ENCODE peak calls at places on chromosomes 1 and 21, in five cellular contexts. N, B, K, O and V are unnamed samples.

GRCh38 chr21:43880111-43880985 is 15.3 kb downstream of the AGPAT3 start:
- DNase-seq in B (no peak), O (peak), K (no peak), N (peak), V (no peak)

GRCh38 chr21:26093094-26093493 is 77.5 kb downstream of the APP start:
- DNase-seq in O (peak), K (no peak), B (no peak), N (peak), V (no peak)

GRCh38 chr1:48203287-48203900 is 19.1 kb upstream of the SLC5A9 start:
- DNase-seq in B (no peak), O (no peak), N (no peak), K (peak), V (no peak)

GRCh38 chr1:156862602-156863599 is 2.2 kb downstream of the NTRK1 start:
- DNase-seq in B (no peak), K (peak), N (no peak), O (no peak), V (no peak)

GRCh38 chr21:29077651-29078090 is 4.2 kb upstream of the CCT8 start:
- DNase-seq in B (no peak), N (no peak), K (peak), O (peak), V (no peak)

GRCh38 chr1:16905856-16906702 is 10.3 kb downstream of the RNU1-2 start:
- DNase-seq in B (no peak), N (no peak), K (no peak), O (no peak), V (no peak)

GRCh38 chr21:18384771-18385170 is 18.8 kb downstream of the TMPRSS15 start:
- DNase-seq in N (no peak), K (no peak), B (no peak), O (no peak), V (no peak)

GRCh38 chr21:43854773-43855633 is 10.0 kb upstream of the AGPAT3 start:
- DNase-seq in K (peak), B (no peak), N (no peak), O (no peak), V (no peak)

GRCh38 chr1:76083189-76083588 is 8.6 kb downstream of the ST6GALNAC3 start:
- DNase-seq in N (no peak), O (no peak), B (no peak), K (no peak), V (no peak)

GRCh38 chr21:44267655-44268142 is 6.0 kb upstream of the DNMT3L start:
- DNase-seq in O (no peak), K (peak), N (no peak), B (no peak), V (no peak)

GRCh38 chr1:29523531-29523930 is 287.2 kb downstream of the PTPRU start:
- DNase-seq in K (no peak), N (no peak), O (no peak), B (no peak), V (no peak)